ENCODE peak calls at places on chromosomes 12 and 14, in ten cellular contexts. E is RWPE2; A is tibial nerve; F is spleen; Z is CD4-positive, alpha-beta memory T cell; N is pancreas; V is left lung; Q is CD8-positive, alpha-beta memory T cell; P is adrenal gland; O is psoas muscle. M is an unnamed sample. For H3K4me1, the result is how much of the 10 kb centered on the place peaks cover.

GRCh38 chr12:120658286-120659150 is 18.1 kb downstream of the CABP1 start:
- DNase-seq in E (no peak), A (no peak), F (no peak), Z (no peak), N (no peak), V (peak), Q (no peak), P (no peak), O (no peak), M (no peak)

GRCh38 chr14:106691601-106692291 is 1165.4 kb downstream of the TMEM121 start:
- DNase-seq in E (no peak), A (no peak), F (peak), Z (peak), N (peak), V (peak), Q (peak), P (no peak), O (peak), M (peak)

GRCh38 chr14:94021001-94021400 is 5.1 kb upstream of the OTUB2 start:
- DNase-seq in E (no peak), A (no peak), F (no peak), Z (no peak), N (no peak), V (no peak), Q (no peak), P (no peak), O (no peak), M (no peak)

GRCh38 chr12:3727877-3728632 is 24.9 kb downstream of the CRACR2A start:
- DNase-seq in E (no peak), A (no peak), F (no peak), Z (peak), N (no peak), V (no peak), Q (peak), P (no peak), O (no peak), M (no peak)

GRCh38 chr12:5524769-5525436 is 93.0 kb downstream of the NTF3 start:
- DNase-seq in E (no peak), A (no peak), F (no peak), Z (no peak), N (no peak), V (peak), Q (no peak), P (no peak), O (no peak), M (no peak)

GRCh38 chr12:26162905-26163304 is 32.5 kb upstream of the SSPN start:
- DNase-seq in E (no peak), A (no peak), F (no peak), Z (no peak), N (no peak), V (no peak), Q (no peak), P (no peak), O (no peak), M (no peak)

GRCh38 chr12:80460972-80461371 is 16.9 kb downstream of the PTPRQ start:
- DNase-seq in E (no peak), A (no peak), F (no peak), Z (no peak), N (no peak), V (no peak), Q (no peak), P (no peak), O (no peak), M (no peak)

GRCh38 chr12:85951823-85952222 is 77.7 kb downstream of the NTS start:
- DNase-seq in E (no peak), A (no peak), F (no peak), Z (no peak), N (no peak), V (no peak), Q (no peak), P (no peak), O (no peak), M (no peak)

GRCh38 chr14:100844846-100845245 is 18.9 kb downstream of the MEG3 start:
- DNase-seq in E (no peak), A (no peak), F (peak), Z (no peak), N (peak), V (peak), Q (no peak), P (no peak), O (no peak), M (no peak)

GRCh38 chr12:49566361-49566760 is 1.6 kb downstream of the MCRS1 start:
- DNase-seq in E (no peak), A (no peak), F (peak), Z (no peak), N (peak), V (peak), Q (no peak), P (no peak), O (no peak), M (peak)
- H3K4me3 ChIP-seq in E (no peak), A (no peak), F (no peak), Z (no peak), N (no peak), V (no peak), Q (peak), P (no peak), O (peak), M (no peak)

DNA sequence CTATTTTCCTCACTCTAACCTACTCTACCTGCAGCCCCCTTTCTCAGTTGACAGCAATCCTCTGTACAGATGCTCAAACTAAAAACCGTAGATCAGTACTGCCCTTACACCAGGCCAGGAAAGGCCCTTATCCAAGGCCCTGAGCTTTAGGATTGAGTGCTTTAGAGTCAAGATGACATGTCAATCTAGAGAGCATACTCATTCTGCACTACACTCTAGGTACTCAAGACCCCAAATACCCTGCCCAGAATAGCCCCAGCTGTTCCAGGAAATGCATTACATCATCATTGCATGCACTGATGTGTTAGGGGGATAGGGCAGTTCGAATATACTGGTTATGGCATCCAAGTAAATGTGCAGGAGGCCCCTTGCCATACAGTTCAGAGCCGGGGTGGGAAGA is 3.5 kb upstream of the PHLDA1 start:
- DNase-seq in E (no peak), A (no peak), F (no peak), Z (no peak), N (no peak), V (no peak), Q (no peak), P (no peak), O (no peak), M (no peak)
- H3K4me1 ChIP-seq in E (under half), A (under half), F (under half), Z (under half), N (under half), V (under half), Q (under half), P (under half), O (under half), M (under half)

GRCh38 chr12:123559468-123559867 is 24.9 kb upstream of the TMED2 start:
- DNase-seq in E (no peak), A (no peak), F (no peak), Z (no peak), N (no peak), V (no peak), Q (no peak), P (no peak), O (no peak), M (no peak)
- H3K4me3 ChIP-seq in E (no peak), A (no peak), F (no peak), Z (no peak), N (no peak), V (no peak), Q (no peak), P (no peak), O (no peak), M (no peak)

GRCh38 chr12:122081697-122082221 is 3.2 kb downstream of the MLXIP start:
- DNase-seq in E (no peak), A (no peak), F (peak), Z (peak), N (peak), V (peak), Q (peak), P (peak), O (peak), M (peak)
- H3K4me1 ChIP-seq in E (under half), A (under half), F (under half), Z (half or more), N (under half), V (under half), Q (half or more), P (half or more), O (half or more), M (under half)

DNA sequence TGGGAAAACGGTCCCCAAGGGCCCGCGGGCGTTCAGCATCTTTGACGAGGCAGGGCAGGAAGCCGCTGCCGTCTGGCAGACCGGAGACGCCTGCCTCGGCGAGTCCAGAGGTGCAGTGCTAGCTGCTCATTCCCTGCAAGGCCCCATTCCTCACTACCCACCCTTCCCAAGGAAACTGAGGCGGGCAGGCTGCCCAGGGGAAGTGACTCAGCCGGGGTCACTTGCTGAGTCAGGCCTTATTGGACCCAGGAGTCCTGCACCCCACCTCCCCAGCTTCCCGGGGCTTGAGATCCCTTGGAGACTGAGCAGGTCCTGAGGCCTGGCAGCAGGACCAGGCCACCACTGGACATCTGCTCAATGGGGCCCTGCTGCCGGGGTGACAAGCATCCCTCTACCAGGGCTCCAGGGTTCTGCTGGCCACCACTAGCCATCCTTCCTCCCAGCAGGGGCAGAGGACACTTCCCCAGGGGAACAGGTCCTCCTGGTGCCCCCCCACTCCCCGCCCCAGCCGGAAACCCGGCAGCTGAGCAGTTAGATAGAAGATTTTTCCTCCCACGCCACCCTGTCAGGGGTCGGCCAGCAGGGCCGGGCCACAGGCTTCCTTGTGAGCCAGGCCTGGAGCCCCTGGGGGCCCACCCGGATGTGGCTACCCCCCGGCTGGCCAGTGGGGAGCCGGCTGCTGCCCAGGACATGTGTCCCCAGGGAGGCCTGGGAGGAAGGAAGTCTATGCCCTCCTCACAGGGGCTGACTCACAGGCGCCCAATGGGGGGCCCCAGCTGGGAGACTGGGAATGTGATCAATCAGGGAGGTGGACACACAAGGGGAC is 3.9 kb downstream of the SH2B3 start:
- DNase-seq in E (no peak), A (no peak), F (peak), Z (no peak), N (no peak), V (peak), Q (no peak), P (peak), O (peak), M (peak)
- H3K4me3 ChIP-seq in E (no peak), A (no peak), F (peak), Z (peak), N (no peak), V (no peak), Q (peak), P (no peak), O (peak), M (no peak)